ENCODE peak calls at places on chromosomes 6 and 20, in seven cellular contexts. S is cardiac muscle cell; L is activated T-helper 1 cell treated with anti-CD3 and anti-CD28 coated beads, Interleukin-2, amount 50 U/mL, for 16 hours; I is M059J; K is stimulated activated CD8-positive, alpha-beta memory T cell treated with anti-CD3 and anti-CD28 coated beads, Interleukin-15, amount 100 ng/mL, for 24 hours; A is midbrain; Z is EL. R is an unnamed sample.

GRCh38 chr20:54161008-54161820 is 12.6 kb downstream of the CYP24A1 start:
- DNase-seq in I (no peak), A (no peak), S (no peak), L (no peak), Z (no peak), K (no peak), R (no peak)

GRCh38 chr6:55652429-55652828 is 73.4 kb upstream of the HMGCLL1 start:
- DNase-seq in L (no peak), Z (no peak), I (no peak), S (no peak), K (no peak), A (no peak), R (no peak)

GRCh38 chr20:15296422-15296821 is 959.0 kb upstream of the FLRT3 start:
- DNase-seq in A (no peak), Z (no peak), S (no peak), L (no peak), I (no peak), K (no peak), R (no peak)

GRCh38 chr6:37635319-37635718 is 62.4 kb downstream of the MDGA1 start:
- DNase-seq in L (no peak), S (no peak), Z (no peak), K (no peak), I (no peak), A (no peak), R (no peak)

GRCh38 chr6:87154641-87155271 is 609 bp upstream of the ZNF292 start:
- DNase-seq in K (no peak), Z (peak), A (peak), L (peak), S (peak), I (peak), R (peak)

GRCh38 chr6:136593748-136594490 is 43.7 kb upstream of the MAP7 start:
- DNase-seq in K (no peak), S (peak), L (no peak), I (peak), A (no peak), Z (peak), R (peak)

GRCh38 chr20:62439218-62439617 is 11.9 kb upstream of the RBBP8NL start:
- DNase-seq in L (no peak), A (no peak), S (no peak), I (no peak), Z (no peak), K (no peak), R (no peak)

GRCh38 chr20:64055893-64056638 is 6.6 kb upstream of the SOX18 start:
- DNase-seq in L (no peak), K (no peak), Z (no peak), A (no peak), I (peak), S (peak), R (peak)

GRCh38 chr6:91081452-91082067 is 494.7 kb upstream of the MAP3K7 start:
- DNase-seq in I (peak), A (peak), L (no peak), S (peak), K (no peak), Z (peak), R (peak)

GRCh38 chr20:20594171-20594530 is 118.3 kb downstream of the RALGAPA2 start:
- DNase-seq in S (peak), K (no peak), Z (peak), A (peak), L (no peak), I (peak), R (peak)

GRCh38 chr20:3890410-3890751 is 1.2 kb downstream of the PANK2 start:
- DNase-seq in A (no peak), K (no peak), I (peak), L (no peak), S (peak), Z (peak), R (peak)

GRCh38 chr6:158536891-158537798 is 22.7 kb upstream of the TMEM181 start:
- DNase-seq in A (peak), L (no peak), Z (peak), I (peak), S (peak), K (no peak), R (peak)

GRCh38 chr20:385448-385847 is 4.9 kb downstream of the TRIB3 start:
- DNase-seq in S (no peak), I (no peak), L (no peak), K (no peak), A (no peak), Z (no peak), R (peak)

GRCh38 chr20:63736893-63737689 is 627 bp downstream of the LIME1 start:
- DNase-seq in A (no peak), Z (no peak), K (no peak), S (no peak), I (no peak), L (peak), R (no peak)

GRCh38 chr20:32518593-32519366 is 66.4 kb downstream of the NOL4L start:
- DNase-seq in A (no peak), K (no peak), S (no peak), L (no peak), Z (no peak), I (no peak), R (peak)

GRCh38 chr6:157727629-157728182 is 95.3 kb upstream of the SNX9 start:
- DNase-seq in K (no peak), Z (no peak), A (no peak), I (no peak), L (no peak), S (no peak), R (peak)

GRCh38 chr6:144559865-144560603 is 274.9 kb downstream of the UTRN start:
- DNase-seq in S (peak), Z (peak), K (no peak), L (no peak), I (peak), A (no peak), R (peak)

GRCh38 chr6:164099535-164099982 is 685.0 kb downstream of the QKI start:
- DNase-seq in Z (no peak), L (no peak), S (no peak), K (no peak), A (peak), I (no peak), R (no peak)

R was measured in kidney tubule cell.